ENCODE peak calls at places on chromosomes 16 and 17, in ten cellular contexts. B, X, W, V, P, K, N, E, R and O are unnamed samples.

GRCh38 chr16:66430214-66430613 is 3.1 kb downstream of the BEAN1 start:
- DNase-seq in B (no peak), X (no peak), W (no peak), V (no peak), P (no peak), K (no peak), N (no peak), E (no peak), R (no peak), O (no peak)

GRCh38 chr17:1931759-1932579 is 93.2 kb downstream of the RTN4RL1 start:
- DNase-seq in B (no peak), X (peak), W (no peak), V (no peak), P (peak), K (no peak), N (no peak), E (peak), R (peak), O (no peak)

GRCh38 chr16:89193021-89193575 is 7.2 kb downstream of the SLC22A31 start:
- DNase-seq in B (peak), X (no peak), W (peak), V (no peak), P (peak), K (no peak), N (no peak), E (peak), R (peak), O (peak)

GRCh38 chr17:73787036-73787720 is 142.9 kb upstream of the SDK2 start:
- DNase-seq in B (no peak), X (no peak), W (no peak), V (no peak), P (no peak), K (no peak), N (no peak), E (no peak), R (peak), O (no peak)

GRCh38 chr17:48626202-48626469 is at the start of gene HOXB9:
- DNase-seq in B (no peak), X (no peak), W (no peak), V (no peak), P (no peak), K (no peak), N (no peak), E (no peak), R (no peak), O (no peak)

GRCh38 chr17:80859004-80859941 is 132.4 kb upstream of the CHMP6 start:
- DNase-seq in B (peak), X (peak), W (no peak), V (no peak), P (peak), K (peak), N (no peak), E (peak), R (peak), O (peak)

GRCh38 chr17:50106393-50107131 is 11.4 kb downstream of the PDK2 start:
- DNase-seq in B (no peak), X (no peak), W (no peak), V (no peak), P (no peak), K (peak), N (no peak), E (no peak), R (no peak), O (no peak)

GRCh38 chr17:57370051-57370581 is 113.8 kb downstream of the MSI2 start:
- DNase-seq in B (no peak), X (peak), W (no peak), V (no peak), P (peak), K (no peak), N (no peak), E (peak), R (no peak), O (peak)

GRCh38 chr16:24906199-24906808 is 60.5 kb downstream of the SLC5A11 start:
- DNase-seq in B (no peak), X (peak), W (no peak), V (no peak), P (peak), K (no peak), N (no peak), E (peak), R (no peak), O (no peak)

GRCh38 chr17:63500548-63501390 is 22.4 kb upstream of the KCNH6 start:
- DNase-seq in B (no peak), X (no peak), W (no peak), V (no peak), P (no peak), K (no peak), N (no peak), E (no peak), R (no peak), O (no peak)

GRCh38 chr16:87172632-87173031 is 144.6 kb downstream of the C16orf95 start:
- DNase-seq in B (no peak), X (no peak), W (no peak), V (no peak), P (no peak), K (no peak), N (no peak), E (no peak), R (peak), O (no peak)